ENCODE peak calls at places on chromosomes 6 and 20, in five cellular contexts. One of them, this sample, is unnamed.

GRCh38 chr6:41427642-41428401 is 92.4 kb downstream of the NCR2 start:
- DNase-seq in C1 segment of cervical spinal cord: peak
- DNase-seq in GM10248: peak
- DNase-seq in NCI-H1092: peak
- DNase-seq in CD4-positive, alpha-beta memory T cell: no peak
- DNase-seq in this sample: peak

GRCh38 chr6:17878734-17879133 is 108.7 kb downstream of the KIF13A start:
- DNase-seq in CD4-positive, alpha-beta memory T cell: no peak
- DNase-seq in GM10248: no peak
- DNase-seq in NCI-H1092: no peak
- DNase-seq in C1 segment of cervical spinal cord: no peak
- DNase-seq in this sample: no peak

GRCh38 chr6:5085638-5086293 is 625 bp downstream of the PPP1R3G start:
- DNase-seq in CD4-positive, alpha-beta memory T cell: no peak
- DNase-seq in GM10248: peak
- DNase-seq in C1 segment of cervical spinal cord: no peak
- DNase-seq in NCI-H1092: no peak
- DNase-seq in this sample: peak

GRCh38 chr20:32505723-32506473 is 79.2 kb downstream of the NOL4L start:
- DNase-seq in GM10248: no peak
- DNase-seq in NCI-H1092: no peak
- DNase-seq in C1 segment of cervical spinal cord: no peak
- DNase-seq in CD4-positive, alpha-beta memory T cell: no peak
- DNase-seq in this sample: peak

GRCh38 chr6:55819811-55820210 is 55.6 kb downstream of the BMP5 start:
- DNase-seq in NCI-H1092: no peak
- DNase-seq in GM10248: no peak
- DNase-seq in CD4-positive, alpha-beta memory T cell: no peak
- DNase-seq in C1 segment of cervical spinal cord: no peak
- DNase-seq in this sample: no peak

GRCh38 chr20:58699246-58700107 is 6.9 kb downstream of the NPEPL1 start:
- DNase-seq in C1 segment of cervical spinal cord: no peak
- DNase-seq in CD4-positive, alpha-beta memory T cell: no peak
- DNase-seq in GM10248: no peak
- DNase-seq in NCI-H1092: no peak
- DNase-seq in this sample: peak

GRCh38 chr6:132054525-132054924 is 103.4 kb upstream of the CCN2 start:
- DNase-seq in CD4-positive, alpha-beta memory T cell: no peak
- DNase-seq in NCI-H1092: no peak
- DNase-seq in GM10248: no peak
- DNase-seq in C1 segment of cervical spinal cord: no peak
- DNase-seq in this sample: no peak

GRCh38 chr20:45269056-45269455 is 14.7 kb upstream of the SLPI start:
- DNase-seq in C1 segment of cervical spinal cord: no peak
- DNase-seq in CD4-positive, alpha-beta memory T cell: no peak
- DNase-seq in GM10248: no peak
- DNase-seq in NCI-H1092: no peak
- DNase-seq in this sample: no peak

GRCh38 chr6:88380083-88380482 is 213.9 kb upstream of the CNR1 start:
- DNase-seq in C1 segment of cervical spinal cord: no peak
- DNase-seq in CD4-positive, alpha-beta memory T cell: no peak
- DNase-seq in GM10248: no peak
- DNase-seq in NCI-H1092: no peak
- DNase-seq in this sample: peak

GRCh38 chr6:27332692-27333641 is 20.9 kb upstream of the POM121L2 start:
- DNase-seq in NCI-H1092: no peak
- DNase-seq in C1 segment of cervical spinal cord: no peak
- DNase-seq in CD4-positive, alpha-beta memory T cell: peak
- DNase-seq in GM10248: peak
- DNase-seq in this sample: no peak

GRCh38 chr20:36035720-36036119 is 67.3 kb downstream of the CNBD2 start:
- DNase-seq in C1 segment of cervical spinal cord: no peak
- DNase-seq in NCI-H1092: no peak
- DNase-seq in CD4-positive, alpha-beta memory T cell: no peak
- DNase-seq in GM10248: no peak
- DNase-seq in this sample: no peak

GRCh38 chr6:579339-579738 is 77.6 kb downstream of the HUS1B start:
- DNase-seq in NCI-H1092: no peak
- DNase-seq in GM10248: no peak
- DNase-seq in CD4-positive, alpha-beta memory T cell: no peak
- DNase-seq in C1 segment of cervical spinal cord: no peak
- DNase-seq in this sample: no peak

GRCh38 chr20:49166534-49167449 is 21.3 kb downstream of the STAU1 start:
- DNase-seq in C1 segment of cervical spinal cord: no peak
- DNase-seq in GM10248: peak
- DNase-seq in NCI-H1092: no peak
- DNase-seq in CD4-positive, alpha-beta memory T cell: no peak
- DNase-seq in this sample: no peak

GRCh38 chr6:90922323-90922722 is 335.5 kb upstream of the MAP3K7 start:
- DNase-seq in C1 segment of cervical spinal cord: no peak
- DNase-seq in CD4-positive, alpha-beta memory T cell: no peak
- DNase-seq in NCI-H1092: no peak
- DNase-seq in GM10248: no peak
- DNase-seq in this sample: no peak

GRCh38 chr20:36045373-36045714 is 77.0 kb downstream of the CNBD2 start:
- DNase-seq in CD4-positive, alpha-beta memory T cell: no peak
- DNase-seq in NCI-H1092: no peak
- DNase-seq in C1 segment of cervical spinal cord: no peak
- DNase-seq in GM10248: no peak
- DNase-seq in this sample: no peak

GRCh38 chr20:36833275-36834020 is 42.5 kb upstream of the TLDC2 start:
- DNase-seq in C1 segment of cervical spinal cord: no peak
- DNase-seq in CD4-positive, alpha-beta memory T cell: no peak
- DNase-seq in GM10248: no peak
- DNase-seq in NCI-H1092: no peak
- DNase-seq in this sample: peak

GRCh38 chr6:116352515-116353471 is 18.0 kb upstream of the DSE start:
- DNase-seq in GM10248: no peak
- DNase-seq in C1 segment of cervical spinal cord: no peak
- DNase-seq in NCI-H1092: no peak
- DNase-seq in CD4-positive, alpha-beta memory T cell: no peak
- DNase-seq in this sample: no peak

GRCh38 chr6:2868637-2869379 is 27.1 kb upstream of the SERPINB1 start:
- DNase-seq in C1 segment of cervical spinal cord: no peak
- DNase-seq in NCI-H1092: no peak
- DNase-seq in GM10248: no peak
- DNase-seq in CD4-positive, alpha-beta memory T cell: no peak
- DNase-seq in this sample: no peak

GRCh38 chr6:92790381-92790780 is 629.0 kb downstream of the EPHA7 start:
- DNase-seq in C1 segment of cervical spinal cord: no peak
- DNase-seq in NCI-H1092: no peak
- DNase-seq in CD4-positive, alpha-beta memory T cell: no peak
- DNase-seq in GM10248: no peak
- DNase-seq in this sample: no peak

GRCh38 chr6:38714239-38715015 is 684 bp upstream of the DNAH8 start:
- DNase-seq in CD4-positive, alpha-beta memory T cell: no peak
- DNase-seq in C1 segment of cervical spinal cord: no peak
- DNase-seq in GM10248: no peak
- DNase-seq in NCI-H1092: no peak
- DNase-seq in this sample: no peak

GRCh38 chr6:151136141-151136755 is 103.5 kb upstream of the AKAP12 start:
- DNase-seq in NCI-H1092: no peak
- DNase-seq in GM10248: no peak
- DNase-seq in CD4-positive, alpha-beta memory T cell: no peak
- DNase-seq in C1 segment of cervical spinal cord: no peak
- DNase-seq in this sample: peak

GRCh38 chr6:80094017-80094416 is 12.5 kb upstream of the BCKDHB start:
- DNase-seq in GM10248: peak
- DNase-seq in C1 segment of cervical spinal cord: no peak
- DNase-seq in NCI-H1092: no peak
- DNase-seq in CD4-positive, alpha-beta memory T cell: peak
- DNase-seq in this sample: no peak

GRCh38 chr20:16575390-16576140 is 2.3 kb upstream of the KIF16B start:
- DNase-seq in C1 segment of cervical spinal cord: no peak
- DNase-seq in CD4-positive, alpha-beta memory T cell: no peak
- DNase-seq in NCI-H1092: no peak
- DNase-seq in GM10248: no peak
- DNase-seq in this sample: no peak

GRCh38 chr6:11810039-11810541 is 31.5 kb upstream of the ADTRP start:
- DNase-seq in C1 segment of cervical spinal cord: no peak
- DNase-seq in GM10248: no peak
- DNase-seq in CD4-positive, alpha-beta memory T cell: no peak
- DNase-seq in NCI-H1092: no peak
- DNase-seq in this sample: peak

GRCh38 chr6:3522561-3523287 is 65.9 kb upstream of the SLC22A23 start:
- DNase-seq in CD4-positive, alpha-beta memory T cell: no peak
- DNase-seq in C1 segment of cervical spinal cord: no peak
- DNase-seq in GM10248: no peak
- DNase-seq in NCI-H1092: no peak
- DNase-seq in this sample: no peak

GRCh38 chr20:64212750-64213149 is 42.8 kb upstream of the PCMTD2 start:
- DNase-seq in CD4-positive, alpha-beta memory T cell: no peak
- DNase-seq in GM10248: no peak
- DNase-seq in NCI-H1092: no peak
- DNase-seq in C1 segment of cervical spinal cord: no peak
- DNase-seq in this sample: peak

GRCh38 chr6:75376347-75377024 is 91.9 kb upstream of the TMEM30A start:
- DNase-seq in GM10248: no peak
- DNase-seq in CD4-positive, alpha-beta memory T cell: no peak
- DNase-seq in C1 segment of cervical spinal cord: no peak
- DNase-seq in NCI-H1092: no peak
- DNase-seq in this sample: no peak

GRCh38 chr20:25252686-25253421 is 5.0 kb downstream of the PYGB start:
- DNase-seq in GM10248: no peak
- DNase-seq in CD4-positive, alpha-beta memory T cell: no peak
- DNase-seq in NCI-H1092: no peak
- DNase-seq in C1 segment of cervical spinal cord: no peak
- DNase-seq in this sample: no peak

GRCh38 chr6:75244063-75244575 is 518 bp upstream of the COX7A2 start:
- DNase-seq in C1 segment of cervical spinal cord: no peak
- DNase-seq in NCI-H1092: peak
- DNase-seq in GM10248: no peak
- DNase-seq in CD4-positive, alpha-beta memory T cell: no peak
- DNase-seq in this sample: no peak

GRCh38 chr20:46587986-46588385 is 37.5 kb upstream of the OCSTAMP start:
- DNase-seq in CD4-positive, alpha-beta memory T cell: no peak
- DNase-seq in NCI-H1092: no peak
- DNase-seq in GM10248: no peak
- DNase-seq in C1 segment of cervical spinal cord: no peak
- DNase-seq in this sample: no peak

GRCh38 chr6:33313709-33314514 is at the start of gene TAPBP:
- DNase-seq in CD4-positive, alpha-beta memory T cell: peak
- DNase-seq in GM10248: peak
- DNase-seq in C1 segment of cervical spinal cord: no peak
- DNase-seq in NCI-H1092: peak
- DNase-seq in this sample: peak

GRCh38 chr6:70094156-70094555 is 208.7 kb downstream of the COL9A1 start:
- DNase-seq in CD4-positive, alpha-beta memory T cell: no peak
- DNase-seq in NCI-H1092: no peak
- DNase-seq in GM10248: no peak
- DNase-seq in C1 segment of cervical spinal cord: no peak
- DNase-seq in this sample: no peak

GRCh38 chr6:36839819-36840379 is 655 bp upstream of the CPNE5 start:
- DNase-seq in NCI-H1092: no peak
- DNase-seq in C1 segment of cervical spinal cord: no peak
- DNase-seq in GM10248: peak
- DNase-seq in CD4-positive, alpha-beta memory T cell: peak
- DNase-seq in this sample: peak

GRCh38 chr6:130966581-130966980 is 96.5 kb downstream of the EPB41L2 start:
- DNase-seq in GM10248: no peak
- DNase-seq in NCI-H1092: no peak
- DNase-seq in C1 segment of cervical spinal cord: no peak
- DNase-seq in CD4-positive, alpha-beta memory T cell: no peak
- DNase-seq in this sample: no peak

GRCh38 chr20:35171438-35171752 is 477 bp upstream of the PROCR start:
- DNase-seq in NCI-H1092: no peak
- DNase-seq in GM10248: no peak
- DNase-seq in C1 segment of cervical spinal cord: no peak
- DNase-seq in CD4-positive, alpha-beta memory T cell: no peak
- DNase-seq in this sample: no peak

GRCh38 chr6:15544321-15544900 is 118.4 kb downstream of the DTNBP1 start:
- DNase-seq in CD4-positive, alpha-beta memory T cell: no peak
- DNase-seq in C1 segment of cervical spinal cord: no peak
- DNase-seq in NCI-H1092: no peak
- DNase-seq in GM10248: no peak
- DNase-seq in this sample: no peak

GRCh38 chr6:137217801-137218472 is 1.2 kb downstream of the IFNGR1 start:
- DNase-seq in GM10248: no peak
- DNase-seq in NCI-H1092: no peak
- DNase-seq in CD4-positive, alpha-beta memory T cell: no peak
- DNase-seq in C1 segment of cervical spinal cord: no peak
- DNase-seq in this sample: no peak

GRCh38 chr20:61963149-61963548 is 102.5 kb downstream of the TAF4 start:
- DNase-seq in GM10248: no peak
- DNase-seq in NCI-H1092: no peak
- DNase-seq in CD4-positive, alpha-beta memory T cell: no peak
- DNase-seq in C1 segment of cervical spinal cord: no peak
- DNase-seq in this sample: peak

GRCh38 chr20:57525328-57526053 is 551 bp upstream of the CTCFL start:
- DNase-seq in NCI-H1092: no peak
- DNase-seq in CD4-positive, alpha-beta memory T cell: no peak
- DNase-seq in GM10248: no peak
- DNase-seq in C1 segment of cervical spinal cord: no peak
- DNase-seq in this sample: no peak

This sample was measured in Right ventricle myocardium superior.